ENCODE peak calls at places on chromosomes 4 and X, in eight cellular contexts. N is GM12878, A is OCI-M1, C is NCI-H1092, Y is neural progenitor cell, M is glutamatergic neuron, U is HCT116, G is dermis microvascular lymphatic vessel endothelial cell. F is an unnamed sample.
A peak's percentile ranks its signal among the peaks of the same experiment; 100 is the strongest.

GRCh38 chr4:84166486-84166885 is 332.6 kb downstream of the NKX6-1 start:
- DNase-seq in N (no peak), A (no peak), C (no peak), Y (no peak), M (no peak), U (no peak), G (no peak), F (no peak)

GRCh38 chr4:151266542-151266941 is 10.4 kb upstream of the PRSS48 start:
- DNase-seq in N (no peak), A (no peak), C (no peak), Y (no peak), M (no peak), U (no peak), G (peak; percentile 50), F (no peak)

GRCh38 chr4:122603156-122603574 is 17.7 kb downstream of the IL21 start:
- DNase-seq in N (no peak), A (peak; percentile 46), C (no peak), Y (no peak), M (no peak), U (no peak), G (no peak), F (no peak)

GRCh38 chrX:46865281-46865680 is 28.4 kb downstream of the RP2 start:
- DNase-seq in N (no peak), A (peak; percentile 60), C (no peak), Y (no peak), M (no peak), U (no peak), G (peak; percentile 75), F (no peak)

GRCh38 chrX:109874548-109874947 is 128.4 kb upstream of the TMEM164 start:
- DNase-seq in N (no peak), A (no peak), C (no peak), Y (no peak), M (no peak), U (no peak), G (no peak), F (no peak)

GRCh38 chrX:8988456-8988855 is 45.5 kb downstream of the FAM9B start:
- DNase-seq in N (no peak), A (no peak), C (no peak), Y (peak; percentile 3), M (no peak), U (no peak), G (no peak), F (no peak)

GRCh38 chr4:76687730-76688441 is 210.1 kb downstream of the SOWAHB start:
- DNase-seq in N (no peak), A (peak; percentile 63), C (peak; percentile 42), Y (peak; percentile 26), M (no peak), U (no peak), G (no peak), F (no peak)

GRCh38 chr4:86556791-86557415 is 37.2 kb upstream of the PTPN13 start:
- DNase-seq in N (no peak), A (peak; percentile 72), C (no peak), Y (no peak), M (no peak), U (no peak), G (no peak), F (no peak)

GRCh38 chr4:43855283-43855682 is 593.3 kb downstream of the KCTD8 start:
- DNase-seq in N (no peak), A (no peak), C (no peak), Y (no peak), M (no peak), U (no peak), G (no peak), F (no peak)

GRCh38 chrX:154063234-154063633 is 34.3 kb downstream of the MECP2 start:
- DNase-seq in N (no peak), A (no peak), C (no peak), Y (no peak), M (no peak), U (no peak), G (no peak), F (no peak)

GRCh38 chrX:38806054-38806389 is 4.8 kb downstream of the MID1IP1 start:
- DNase-seq in N (no peak), A (no peak), C (peak; percentile 36), Y (no peak), M (no peak), U (no peak), G (peak; percentile 65), F (no peak)

GRCh38 chr4:56977321-56978012 is at the start of gene NOA1:
- DNase-seq in N (peak; percentile 99), A (peak; percentile 99), C (peak; percentile 97), Y (peak; percentile 97), M (peak; percentile 98), U (peak; percentile 99), G (peak; percentile 99), F (peak; percentile 98)

GRCh38 chr4:156971623-156972369 is at the start of gene PDGFC:
- DNase-seq in N (no peak), A (peak; percentile 93), C (peak; percentile 21), Y (peak; percentile 92), M (peak; percentile 63), U (no peak), G (peak; percentile 72), F (no peak)

GRCh38 chr4:170227928-170228327 is 138.2 kb upstream of the AADAT start:
- DNase-seq in N (no peak), A (no peak), C (no peak), Y (peak; percentile 25), M (no peak), U (no peak), G (no peak), F (no peak)

GRCh38 chrX:101452051-101452450 is 33.2 kb upstream of the ARMCX4 start:
- DNase-seq in N (no peak), A (peak; percentile 23), C (no peak), Y (no peak), M (no peak), U (no peak), G (peak; percentile 26), F (no peak)

GRCh38 chr4:25760518-25761157 is 102.2 kb downstream of the SEL1L3 start:
- DNase-seq in N (no peak), A (peak; percentile 29), C (no peak), Y (no peak), M (no peak), U (no peak), G (no peak), F (no peak)